ENCODE peak calls at places on chromosomes 3 and 15, in seven cellular contexts. C is heart left ventricle, M is hepatocyte, J is heart right ventricle, Y is foreskin fibroblast, I is Peyer's patch, W is fibroblast of the aortic adventitia. P is an unnamed sample.

GRCh38 chr3:197125601-197126000 is 96.0 kb upstream of the MELTF start:
- DNase-seq in C (no peak), I (no peak), Y (peak), M (no peak), J (no peak), W (peak), P (no peak)

GRCh38 chr3:155701882-155702465 is 42.9 kb downstream of the PLCH1 start:
- DNase-seq in Y (peak), J (peak), W (peak), C (no peak), M (peak), I (no peak), P (no peak)

GRCh38 chr15:36294359-36294758 is 285.1 kb upstream of the CDIN1 start:
- DNase-seq in J (no peak), C (no peak), M (no peak), W (no peak), I (no peak), Y (no peak), P (no peak)

GRCh38 chr3:131386429-131386926 is 4.9 kb downstream of the NUDT16 start:
- DNase-seq in M (peak), I (peak), J (peak), W (no peak), Y (no peak), C (peak), P (no peak)

GRCh38 chr3:23232879-23233278 is 29.8 kb downstream of the UBE2E2 start:
- DNase-seq in J (no peak), I (no peak), Y (no peak), W (no peak), M (no peak), C (no peak), P (no peak)

GRCh38 chr15:62369454-62369853 is 204.4 kb upstream of the C2CD4B start:
- DNase-seq in C (no peak), J (no peak), M (no peak), Y (no peak), W (no peak), I (no peak), P (no peak)

GRCh38 chr3:115912372-115912771 is 289.1 kb downstream of the GAP43 start:
- DNase-seq in M (no peak), J (peak), W (peak), Y (peak), I (no peak), C (no peak), P (no peak)

GRCh38 chr3:15345608-15346137 is 13.3 kb upstream of the SH3BP5 start:
- DNase-seq in I (no peak), M (no peak), J (no peak), W (no peak), C (no peak), Y (no peak), P (no peak)

GRCh38 chr3:176561826-176562225 is 635.5 kb downstream of the TBL1XR1 start:
- DNase-seq in I (no peak), C (no peak), Y (no peak), W (no peak), J (no peak), M (no peak), P (no peak)

GRCh38 chr3:179464296-179465092 is 13.2 kb upstream of the GNB4 start:
- DNase-seq in I (no peak), Y (no peak), W (no peak), M (no peak), J (no peak), C (no peak), P (no peak)

GRCh38 chr3:9955067-9955502 is 2.9 kb upstream of the PRRT3 start:
- DNase-seq in C (no peak), I (no peak), W (peak), M (no peak), Y (no peak), J (no peak), P (no peak)

GRCh38 chr3:13647314-13648059 is 98.6 kb downstream of the FBLN2 start:
- DNase-seq in J (no peak), M (no peak), Y (peak), W (peak), I (no peak), C (no peak), P (peak)

GRCh38 chr3:44001072-44001471 is 240.6 kb upstream of the TOPAZ1 start:
- DNase-seq in Y (no peak), C (no peak), W (peak), J (no peak), M (no peak), I (no peak), P (no peak)

GRCh38 chr3:46848271-46849097 is 14.8 kb downstream of the MYL3 start:
- DNase-seq in I (peak), W (peak), M (peak), J (no peak), Y (no peak), C (peak), P (no peak)

GRCh38 chr3:102715030-102715697 is 280.3 kb downstream of the ZPLD1 start:
- DNase-seq in C (no peak), W (no peak), I (no peak), Y (no peak), J (no peak), M (no peak), P (no peak)

GRCh38 chr3:37183375-37183831 is 9.0 kb upstream of the LRRFIP2 start:
- DNase-seq in C (no peak), I (no peak), M (no peak), W (peak), J (no peak), Y (peak), P (no peak)

GRCh38 chr3:30232142-30232541 is 374.3 kb upstream of the TGFBR2 start:
- DNase-seq in M (no peak), W (peak), C (peak), J (peak), Y (peak), I (no peak), P (no peak)

GRCh38 chr3:56157693-56158092 is 310.6 kb downstream of the ERC2 start:
- DNase-seq in J (no peak), W (peak), M (no peak), I (no peak), C (peak), Y (peak), P (peak)

GRCh38 chr3:775178-775885 is 317.5 kb upstream of the CNTN6 start:
- DNase-seq in I (no peak), Y (no peak), M (peak), C (no peak), W (no peak), J (no peak), P (no peak)

GRCh38 chr15:48392356-48392755 is 61.1 kb downstream of the DUT start:
- DNase-seq in Y (no peak), W (peak), J (peak), I (no peak), C (peak), M (peak), P (no peak)

GRCh38 chr3:108320746-108321350 is 24.5 kb downstream of the HHLA2 start:
- DNase-seq in Y (no peak), W (no peak), M (no peak), C (no peak), I (no peak), J (no peak), P (no peak)

GRCh38 chr3:133892546-133893231 is 3.0 kb downstream of the RAB6B start:
- DNase-seq in Y (no peak), M (no peak), J (peak), C (peak), W (no peak), I (no peak), P (no peak)

GRCh38 chr3:14210843-14211594 is 32.4 kb downstream of the LSM3 start:
- DNase-seq in W (peak), C (no peak), Y (peak), J (no peak), I (no peak), M (no peak), P (no peak)

GRCh38 chr3:170448530-170449110 is 30.0 kb downstream of the CLDN11 start:
- DNase-seq in J (no peak), M (no peak), I (no peak), C (no peak), Y (no peak), W (peak), P (no peak)

GRCh38 chr3:166900866-166901577 is 479.1 kb downstream of the ZBBX start:
- DNase-seq in M (no peak), Y (no peak), I (no peak), W (no peak), J (no peak), C (no peak), P (no peak)

GRCh38 chr3:14228611-14229470 is 50.2 kb downstream of the LSM3 start:
- DNase-seq in W (no peak), C (no peak), M (no peak), J (no peak), I (no peak), Y (no peak), P (no peak)

GRCh38 chr15:57529748-57530147 is 62.0 kb upstream of the MYZAP start:
- DNase-seq in M (no peak), W (no peak), Y (no peak), C (no peak), J (no peak), I (no peak), P (no peak)

GRCh38 chr3:65811050-65811766 is 227.5 kb downstream of the MAGI1 start:
- DNase-seq in W (peak), Y (no peak), C (peak), M (peak), J (peak), I (no peak), P (no peak)

GRCh38 chr3:42345811-42346210 is 64.6 kb downstream of the LYZL4 start:
- DNase-seq in C (no peak), M (no peak), W (no peak), J (no peak), I (no peak), Y (no peak), P (no peak)

GRCh38 chr3:42214064-42214463 is 51.9 kb downstream of the CCK start:
- DNase-seq in Y (no peak), M (no peak), J (no peak), W (no peak), I (no peak), C (no peak), P (no peak)

GRCh38 chr3:39494781-39495180 is 27.3 kb downstream of the MOBP start:
- DNase-seq in Y (no peak), I (no peak), J (no peak), C (no peak), M (no peak), W (no peak), P (no peak)

GRCh38 chr3:8210752-8211405 is 290.7 kb upstream of the LMCD1 start:
- DNase-seq in C (no peak), J (no peak), I (no peak), W (peak), Y (no peak), M (no peak), P (no peak)

GRCh38 chr15:25850154-25851111 is 12.7 kb downstream of the ATP10A start:
- DNase-seq in I (peak), Y (peak), M (peak), W (peak), C (peak), J (peak), P (peak)

GRCh38 chr3:60854762-60855161 is 396.5 kb downstream of the FHIT start:
- DNase-seq in M (no peak), I (no peak), C (no peak), J (no peak), W (peak), Y (no peak), P (no peak)

GRCh38 chr3:143119974-143120715 is 574 bp downstream of the CHST2 start:
- DNase-seq in W (peak), C (peak), M (peak), I (peak), Y (no peak), J (peak), P (no peak)

GRCh38 chr15:42064271-42064670 is 30.1 kb downstream of the PLA2G4D start:
- DNase-seq in C (no peak), J (no peak), M (peak), Y (no peak), I (no peak), W (no peak), P (no peak)

GRCh38 chr15:89878323-89878722 is 15.5 kb downstream of the AP3S2 start:
- DNase-seq in C (no peak), Y (no peak), J (no peak), W (no peak), M (no peak), I (no peak), P (no peak)

GRCh38 chr15:89870688-89871288 is 23.0 kb downstream of the AP3S2 start:
- DNase-seq in I (no peak), W (no peak), C (no peak), Y (no peak), M (no peak), J (no peak), P (no peak)

GRCh38 chr15:89880727-89881126 is 13.1 kb downstream of the AP3S2 start:
- DNase-seq in Y (no peak), J (no peak), W (no peak), I (no peak), M (no peak), C (no peak), P (no peak)

GRCh38 chr15:89874926-89875564 is 18.7 kb downstream of the AP3S2 start:
- DNase-seq in C (peak), W (peak), I (peak), J (peak), M (peak), Y (peak), P (peak)

DNA sequence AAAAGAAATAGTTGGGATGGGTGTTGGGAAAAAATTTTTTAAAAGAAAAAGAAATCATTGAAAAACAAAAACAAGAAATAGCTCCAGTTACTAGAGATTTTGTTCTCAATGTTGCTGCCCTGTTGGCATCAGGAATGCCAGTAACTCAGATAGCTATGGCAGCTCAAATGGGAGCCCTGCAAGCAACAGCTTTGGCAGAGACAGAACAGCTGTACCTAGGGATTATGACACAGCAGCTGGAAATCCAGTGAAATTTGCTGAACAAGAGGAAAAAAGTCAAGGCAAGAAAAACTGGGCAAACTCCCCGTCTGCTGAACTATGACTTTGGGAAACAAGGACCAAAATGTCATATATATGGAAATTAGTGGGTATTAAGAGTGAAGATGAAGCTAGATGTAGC is 17.1 kb downstream of the AP3S2 start:
- DNase-seq in Y (no peak), I (no peak), M (no peak), C (no peak), W (no peak), J (no peak), P (no peak)
- H3K4me3 ChIP-seq in Y (no peak), I (no peak), M (no peak), C (no peak), W (no peak), J (no peak), P (no peak)

DNA sequence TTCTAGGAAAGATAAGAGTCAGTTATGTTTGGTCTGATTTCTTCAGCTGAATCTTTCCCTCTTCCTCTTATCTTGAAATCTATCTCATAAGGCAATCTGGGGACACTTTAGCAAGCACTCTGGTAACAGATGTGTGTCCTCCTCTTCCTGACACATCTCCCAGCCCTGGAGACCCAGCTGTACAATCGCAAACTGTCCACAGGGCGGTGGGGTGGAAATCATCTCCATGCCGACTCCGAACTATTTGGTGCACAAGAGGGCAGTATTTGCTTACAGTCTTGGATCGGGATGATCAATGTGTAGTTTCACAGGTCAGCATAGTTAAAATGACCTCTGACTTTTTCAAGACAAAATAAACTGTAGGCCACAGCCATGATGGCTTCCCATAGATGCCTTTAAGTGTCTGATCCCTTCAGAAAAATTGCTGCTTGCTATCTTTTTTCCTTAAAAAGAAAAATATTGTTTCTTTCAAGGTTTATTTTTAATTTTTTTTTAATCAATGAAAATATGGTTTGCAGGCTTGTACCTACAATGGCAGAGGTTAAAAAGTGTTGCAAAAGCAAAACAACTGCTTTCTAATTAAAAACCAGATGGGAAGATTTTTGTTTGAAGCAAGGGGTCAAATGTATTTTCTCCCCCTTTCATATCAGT is 17.7 kb downstream of the EEFSEC start:
- DNase-seq in C (peak), I (no peak), W (peak), J (peak), M (peak), Y (peak), P (no peak)
- TF ChIP-seq CTCF in C (peak), I (no peak), W (peak), J (peak), M (peak), Y (peak), P (peak)

DNA sequence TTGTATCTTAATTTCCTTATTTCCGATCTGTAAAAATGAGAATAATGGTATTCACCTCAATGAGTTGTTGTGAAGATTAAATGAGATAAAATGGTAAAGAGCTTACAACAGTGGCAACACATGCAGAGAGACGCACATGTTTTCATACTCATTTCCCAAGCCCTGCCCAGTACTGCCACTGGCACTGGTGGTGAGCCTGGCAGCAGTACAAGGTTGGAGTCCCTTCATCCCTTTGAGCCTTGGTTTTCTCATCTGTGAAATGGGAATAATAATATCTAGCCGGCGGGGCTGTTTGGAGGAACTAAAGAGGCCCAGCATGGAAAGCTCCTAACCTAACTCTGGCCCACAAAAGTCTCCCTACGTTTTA is 943 bp upstream of the CD276 start:
- DNase-seq in W (no peak), C (no peak), Y (no peak), J (no peak), I (no peak), M (no peak), P (no peak)
- H3K4me3 ChIP-seq in W (no peak), C (peak), Y (peak), J (peak), I (no peak), M (no peak), P (no peak)

GRCh38 chr3:33860355-33861047 is 62.1 kb downstream of the PDCD6IP start:
- DNase-seq in J (no peak), M (no peak), I (no peak), W (no peak), Y (no peak), C (no peak), P (no peak)

GRCh38 chr3:33855884-33856546 is 57.6 kb downstream of the PDCD6IP start:
- DNase-seq in I (no peak), J (no peak), Y (no peak), W (peak), M (no peak), C (no peak), P (no peak)

GRCh38 chr3:33858131-33858530 is 59.7 kb downstream of the PDCD6IP start:
- DNase-seq in C (no peak), J (no peak), M (no peak), I (no peak), Y (peak), W (no peak), P (no peak)
- TF ChIP-seq CTCF in C (no peak), J (no peak), M (no peak), I (no peak), Y (no peak), W (no peak), P (no peak)

GRCh38 chr3:71585891-71586809 is 2.6 kb upstream of the FOXP1 start:
- DNase-seq in M (peak), J (peak), I (no peak), C (no peak), W (peak), Y (peak), P (no peak)

GRCh38 chr3:71586810-71587242 is 3.3 kb upstream of the FOXP1 start:
- DNase-seq in J (no peak), Y (no peak), C (no peak), W (no peak), I (no peak), M (no peak), P (no peak)

GRCh38 chr3:71584216-71585061 is 911 bp upstream of the FOXP1 start:
- DNase-seq in W (peak), J (peak), C (peak), Y (no peak), I (peak), M (peak), P (no peak)

GRCh38 chr3:71583569-71584215 is at the start of gene FOXP1:
- DNase-seq in M (peak), C (peak), I (peak), J (peak), Y (peak), W (peak), P (no peak)

DNA sequence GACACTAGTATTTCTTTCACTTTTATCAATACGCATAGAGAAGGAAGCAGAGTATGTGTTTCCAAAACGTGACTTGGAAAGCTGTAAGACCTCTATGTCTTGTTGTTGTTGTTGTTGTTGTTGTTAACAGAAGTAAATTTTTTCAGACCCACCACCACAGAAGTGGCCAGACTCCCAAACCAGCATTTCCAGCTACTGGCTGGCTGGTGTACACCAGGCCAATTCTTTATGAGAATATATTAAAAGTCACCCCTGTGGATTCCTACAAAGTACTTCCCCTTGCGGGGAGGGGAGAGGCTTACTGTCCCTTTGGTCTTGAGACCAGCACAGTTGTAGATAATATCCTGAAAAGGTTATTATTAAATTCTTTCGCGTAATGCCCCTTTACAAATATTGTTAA is 1.6 kb upstream of the FOXP1 start:
- DNase-seq in J (no peak), I (no peak), M (no peak), C (no peak), W (peak), Y (no peak), P (no peak)
- H3K4me3 ChIP-seq in J (peak), I (no peak), M (no peak), C (peak), W (peak), Y (no peak), P (peak)

P was measured in ascending aorta.